ENCODE peak calls at places on chromosomes 12 and 14, in ten cellular contexts. B, V, K, N, Q, F, S, Y, Z and M are unnamed samples.

GRCh38 chr12:107731376-107731775 is 29.6 kb downstream of the PRDM4 start:
- DNase-seq in K (peak), Q (no peak), S (no peak), F (no peak), Z (no peak), V (no peak), B (no peak), Y (no peak), N (no peak), M (no peak)

GRCh38 chr12:3732901-3733300 is 20.0 kb downstream of the CRACR2A start:
- DNase-seq in Q (no peak), K (no peak), B (no peak), Y (no peak), Z (no peak), S (no peak), F (peak), N (no peak), V (no peak), M (no peak)

GRCh38 chr14:97426776-97427175 is 629.6 kb downstream of the VRK1 start:
- DNase-seq in S (no peak), Q (no peak), B (no peak), K (no peak), V (no peak), N (no peak), Y (no peak), Z (no peak), F (no peak), M (no peak)

GRCh38 chr14:75661499-75661814 is 411 bp downstream of the TTLL5 start:
- DNase-seq in B (no peak), Q (no peak), Y (no peak), S (no peak), Z (no peak), K (no peak), N (no peak), F (no peak), V (no peak), M (no peak)

GRCh38 chr12:64390275-64390851 is at the start of gene C12orf56:
- DNase-seq in S (no peak), Z (peak), V (no peak), N (no peak), K (no peak), Y (peak), Q (no peak), F (peak), B (no peak), M (peak)

GRCh38 chr12:113837528-113838296 is 128.4 kb downstream of the RBM19 start:
- DNase-seq in K (no peak), Q (no peak), Z (no peak), N (no peak), B (no peak), V (no peak), Y (no peak), S (no peak), F (no peak), M (no peak)

GRCh38 chr12:98870521-98870920 is 225.4 kb downstream of the APAF1 start:
- DNase-seq in S (no peak), N (no peak), V (no peak), Q (no peak), Z (peak), Y (peak), K (no peak), F (no peak), B (no peak), M (no peak)

GRCh38 chr12:121404734-121405133 is 4.8 kb downstream of the RNF34 start:
- DNase-seq in V (no peak), B (no peak), K (no peak), Z (peak), Q (no peak), S (no peak), N (no peak), F (no peak), Y (peak), M (peak)

GRCh38 chr14:61584258-61584657 is 111.1 kb upstream of the HIF1A start:
- DNase-seq in Z (no peak), Y (no peak), B (no peak), Q (no peak), N (no peak), V (no peak), K (no peak), S (no peak), F (no peak), M (peak)

GRCh38 chr14:60184597-60185555 is 19.7 kb upstream of the DHRS7 start:
- DNase-seq in V (no peak), B (no peak), Z (no peak), Y (no peak), K (no peak), F (no peak), N (no peak), S (no peak), Q (no peak), M (no peak)

GRCh38 chr12:62260733-62261683 is 804 bp downstream of the USP15 start:
- DNase-seq in F (peak), Q (peak), N (no peak), Y (peak), K (peak), Z (no peak), B (peak), S (peak), V (no peak), M (peak)

GRCh38 chr12:29116414-29116813 is 32.7 kb upstream of the FAR2 start:
- DNase-seq in K (no peak), S (no peak), F (no peak), Y (no peak), N (no peak), V (no peak), B (no peak), Z (no peak), Q (no peak), M (no peak)

GRCh38 chr12:52455818-52456217 is 3.9 kb upstream of the KRT6B start:
- DNase-seq in Z (no peak), K (no peak), V (no peak), F (no peak), Y (no peak), B (no peak), S (no peak), Q (no peak), N (no peak), M (no peak)

GRCh38 chr12:50690923-50691322 is 73.0 kb upstream of the ATF1 start:
- DNase-seq in Q (no peak), K (no peak), Z (no peak), Y (no peak), B (no peak), V (no peak), F (no peak), S (no peak), N (no peak), M (peak)

GRCh38 chr12:4506870-4507269 is 31.8 kb upstream of the RAD51AP1 start:
- DNase-seq in V (peak), N (no peak), F (no peak), S (no peak), K (peak), Z (no peak), Q (no peak), Y (no peak), B (no peak), M (peak)

GRCh38 chr12:90712671-90713070 is 242.3 kb downstream of the CCER1 start:
- DNase-seq in B (no peak), K (no peak), Q (no peak), Z (no peak), V (no peak), S (no peak), N (no peak), Y (no peak), F (no peak), M (peak)

GRCh38 chr12:11991604-11992003 is 79.1 kb upstream of the BCL2L14 start:
- DNase-seq in N (no peak), Z (no peak), K (no peak), V (no peak), Y (no peak), B (no peak), S (no peak), Q (no peak), F (no peak), M (peak)

GRCh38 chr12:111174283-111175108 is 194.4 kb downstream of the PHETA1 start:
- DNase-seq in V (no peak), Y (no peak), K (no peak), Q (no peak), Z (no peak), F (no peak), B (no peak), N (no peak), S (no peak), M (no peak)

GRCh38 chr12:90098132-90098779 is 389.6 kb upstream of the ATP2B1 start:
- DNase-seq in Q (no peak), Z (peak), F (no peak), S (no peak), B (no peak), N (no peak), K (no peak), V (no peak), Y (no peak), M (peak)

GRCh38 chr14:71113376-71113775 is 206.1 kb downstream of the PCNX1 start:
- DNase-seq in Q (no peak), K (no peak), F (no peak), V (peak), B (no peak), Y (no peak), Z (no peak), S (no peak), N (no peak), M (peak)

GRCh38 chr14:90518941-90519256 is 122.1 kb downstream of the CALM1 start:
- DNase-seq in Q (no peak), Y (no peak), K (peak), N (no peak), F (peak), V (no peak), B (peak), Z (no peak), S (peak), M (no peak)

GRCh38 chr12:65788912-65789311 is 35.4 kb upstream of the HMGA2 start:
- DNase-seq in Y (no peak), V (no peak), B (no peak), Z (no peak), Q (no peak), S (no peak), F (no peak), K (no peak), N (no peak), M (no peak)

GRCh38 chr12:52628841-52629240 is 10.5 kb upstream of the KRT73 start:
- DNase-seq in F (no peak), S (no peak), B (no peak), Z (no peak), Q (no peak), N (no peak), V (no peak), Y (no peak), K (no peak), M (no peak)

GRCh38 chr12:77992760-77993159 is 162.1 kb downstream of the NAV3 start:
- DNase-seq in V (no peak), Y (no peak), K (no peak), Q (no peak), N (no peak), F (no peak), B (no peak), S (no peak), Z (no peak), M (no peak)